ENCODE peak calls at places on chromosome 1, in five cellular contexts. P, R, B, J and T are unnamed samples.

GRCh38 chr1:117366281-117366981 is 818 bp upstream of the MAN1A2 start:
- DNase-seq in P (peak; percentile 77), R (peak; percentile 79), B (peak; percentile 82), J (peak; percentile 57), T (peak; percentile 64)

GRCh38 chr1:61448934-61449368 is 276.0 kb downstream of the TM2D1 start:
- DNase-seq in P (no peak), R (no peak), B (no peak), J (no peak), T (no peak)

GRCh38 chr1:234542211-234542850 is 63.4 kb upstream of the TARBP1 start:
- DNase-seq in P (no peak), R (no peak), B (no peak), J (no peak), T (no peak)

GRCh38 chr1:108190001-108190634 is 10.0 kb downstream of the SLC25A24 start:
- DNase-seq in P (no peak), R (no peak), B (no peak), J (no peak), T (no peak)

GRCh38 chr1:88741413-88741812 is 57.3 kb downstream of the PKN2 start:
- DNase-seq in P (peak; percentile 39), R (no peak), B (no peak), J (no peak), T (no peak)

GRCh38 chr1:117871013-117871412 is 58.4 kb downstream of the GDAP2 start:
- DNase-seq in P (no peak), R (no peak), B (no peak), J (no peak), T (no peak)

GRCh38 chr1:226489718-226490440 is 58.7 kb upstream of the STUM start:
- DNase-seq in P (no peak), R (no peak), B (no peak), J (no peak), T (peak; percentile 16)

GRCh38 chr1:12179111-12179519 is 12.3 kb downstream of the TNFRSF1B start:
- DNase-seq in P (peak; percentile 92), R (no peak), B (no peak), J (peak; percentile 80), T (no peak)

GRCh38 chr1:93328809-93329477 is 16.8 kb upstream of the DR1 start:
- DNase-seq in P (peak; percentile 63), R (no peak), B (no peak), J (no peak), T (no peak)

GRCh38 chr1:206001476-206001888 is 1.7 kb downstream of the RAB7B start:
- DNase-seq in P (peak; percentile 94), R (no peak), B (no peak), J (peak; percentile 82), T (peak; percentile 51)

GRCh38 chr1:41856361-41857285 is 62.1 kb downstream of the HIVEP3 start:
- DNase-seq in P (no peak), R (no peak), B (no peak), J (peak; percentile 82), T (no peak)

GRCh38 chr1:180451504-180451903 is 50.9 kb downstream of the ACBD6 start:
- DNase-seq in P (no peak), R (no peak), B (no peak), J (no peak), T (no peak)

GRCh38 chr1:180580237-180580636 is 21.5 kb downstream of the OVAAL start:
- DNase-seq in P (peak; percentile 25), R (no peak), B (no peak), J (peak; percentile 74), T (no peak)

GRCh38 chr1:200411406-200412257 is 1.8 kb upstream of the ZNF281 start:
- DNase-seq in P (no peak), R (no peak), B (peak; percentile 80), J (no peak), T (peak; percentile 93)

GRCh38 chr1:233432916-233433315 is 105.4 kb downstream of the MAP3K21 start:
- DNase-seq in P (no peak), R (no peak), B (no peak), J (no peak), T (no peak)

GRCh38 chr1:73576084-73576483 is 621.9 kb downstream of the LRRIQ3 start:
- DNase-seq in P (no peak), R (no peak), B (no peak), J (no peak), T (no peak)

DNA sequence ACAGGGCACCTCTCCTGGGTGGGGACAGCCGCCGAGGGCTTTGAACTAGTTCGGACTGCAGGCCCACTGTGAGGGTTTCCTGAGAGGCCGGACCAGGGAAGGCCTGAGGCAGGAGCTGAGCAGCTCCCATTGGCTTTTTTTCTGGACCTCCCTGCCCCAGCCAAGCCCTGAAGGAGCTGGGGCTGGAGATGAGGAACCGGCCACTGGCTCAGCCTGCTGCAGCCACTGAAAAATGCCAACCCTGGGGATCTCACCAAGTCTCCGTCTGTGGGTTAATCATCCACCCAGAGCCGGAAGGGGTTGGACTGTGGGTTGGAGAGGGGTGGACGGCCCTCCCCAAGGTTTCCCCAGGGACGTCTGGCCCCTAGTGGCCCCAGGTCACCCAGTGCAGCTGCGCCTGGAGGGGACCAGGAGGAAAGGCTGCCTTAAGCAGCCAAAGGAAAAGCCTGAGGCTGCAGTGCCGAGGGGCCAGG is 2.5 kb downstream of the VWA1 start:
- DNase-seq in P (no peak), R (no peak), B (no peak), J (no peak), T (no peak)
- H2BK12ac ChIP-seq in P (no peak overlapping the region), R (no peak overlapping the region), B (no peak overlapping the region), J (no peak overlapping the region), T (no peak overlapping the region)

DNA sequence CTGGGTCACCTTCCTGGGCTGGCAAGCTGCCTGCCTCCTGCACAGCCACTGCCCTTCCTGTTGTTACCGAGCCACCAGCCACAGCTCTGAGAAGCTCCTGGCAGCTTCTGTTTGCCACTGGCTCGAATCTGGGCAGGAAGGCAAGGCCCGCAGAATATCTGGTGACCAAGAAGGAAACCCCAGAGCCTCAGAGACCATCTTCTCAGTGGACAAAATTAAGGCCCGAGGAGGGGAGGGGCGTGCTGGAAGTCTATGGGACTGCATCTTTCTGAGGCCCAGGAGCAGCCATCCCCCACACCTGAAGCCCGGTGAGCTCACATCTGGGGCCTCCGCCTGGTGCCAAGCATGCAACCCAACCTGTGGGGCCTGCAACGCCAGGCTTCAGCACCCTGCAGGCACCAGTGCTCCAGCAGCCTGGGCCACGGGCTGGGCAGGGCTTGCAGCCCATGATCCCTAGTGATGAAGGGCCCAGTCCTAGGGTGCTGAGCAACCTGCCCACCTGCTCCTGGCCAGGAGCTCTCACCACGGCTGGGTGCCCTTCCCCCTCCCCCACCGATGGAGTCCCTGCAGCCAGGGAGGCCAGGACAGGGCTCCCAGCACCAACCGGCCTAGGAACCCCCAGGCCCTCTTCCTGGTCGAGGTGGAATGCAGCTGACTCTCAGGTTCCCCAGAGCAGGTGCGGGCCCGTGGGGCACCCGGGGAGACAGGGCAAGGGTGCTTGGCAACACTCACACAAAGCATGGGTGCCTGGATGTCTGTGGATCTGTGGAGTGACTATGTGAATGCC is 879 bp downstream of the CPTP start:
- DNase-seq in P (peak; percentile 17), R (no peak), B (no peak), J (no peak), T (no peak)
- H3K4ac ChIP-seq in P (peak overlapping the region; percentile 60), R (peak overlapping the region; percentile 76), B (peak overlapping the region; percentile 69), J (peak overlapping the region; percentile 90), T (no peak overlapping the region)

DNA sequence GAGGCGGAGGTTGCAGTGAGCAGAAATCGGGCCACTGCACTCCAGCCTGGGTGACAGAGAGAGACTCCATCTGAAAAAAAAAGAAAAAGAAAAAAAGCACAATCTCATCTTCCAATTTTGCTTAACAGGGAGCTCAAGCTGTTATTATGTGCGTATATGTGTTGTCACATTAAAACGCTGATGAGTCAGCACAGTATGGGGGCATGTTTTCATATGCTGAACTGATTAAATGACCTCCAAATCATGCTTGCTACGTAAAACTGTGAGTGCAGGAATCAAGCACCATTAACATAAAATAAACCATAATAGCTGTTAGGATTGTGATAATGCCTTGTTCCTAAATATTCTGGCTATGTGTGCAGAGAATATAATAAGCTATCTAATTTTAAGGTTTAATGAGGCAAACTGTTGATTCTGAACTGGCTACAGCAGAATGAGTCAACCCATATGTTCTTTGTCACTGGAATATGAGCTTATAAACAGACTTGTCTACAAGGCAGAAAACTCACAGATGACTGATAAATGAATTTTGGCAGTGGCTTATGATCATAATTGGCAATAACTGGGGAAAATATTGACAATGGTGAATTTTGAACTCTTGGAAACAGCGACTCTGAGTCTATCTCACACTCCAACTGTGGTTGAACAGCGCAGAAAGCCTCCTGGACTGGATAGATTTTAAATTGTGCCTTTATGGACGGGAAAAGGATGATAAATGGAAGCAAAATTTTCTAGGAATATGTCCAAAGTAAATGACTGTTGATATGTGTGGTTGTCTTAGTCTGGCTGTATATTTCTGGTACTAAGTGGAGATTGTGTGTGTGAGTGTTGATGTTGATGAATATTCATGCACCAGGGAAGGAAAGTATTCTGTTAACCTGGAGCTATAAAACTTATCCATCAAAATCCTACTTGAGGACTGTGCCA is 75.4 kb downstream of the VCAM1 start:
- DNase-seq in P (peak; percentile 61), R (no peak), B (no peak), J (no peak), T (no peak)
- H2BK120ac ChIP-seq in P (no peak overlapping the region), R (no peak overlapping the region), B (no peak overlapping the region), J (no peak overlapping the region), T (no peak overlapping the region)

DNA sequence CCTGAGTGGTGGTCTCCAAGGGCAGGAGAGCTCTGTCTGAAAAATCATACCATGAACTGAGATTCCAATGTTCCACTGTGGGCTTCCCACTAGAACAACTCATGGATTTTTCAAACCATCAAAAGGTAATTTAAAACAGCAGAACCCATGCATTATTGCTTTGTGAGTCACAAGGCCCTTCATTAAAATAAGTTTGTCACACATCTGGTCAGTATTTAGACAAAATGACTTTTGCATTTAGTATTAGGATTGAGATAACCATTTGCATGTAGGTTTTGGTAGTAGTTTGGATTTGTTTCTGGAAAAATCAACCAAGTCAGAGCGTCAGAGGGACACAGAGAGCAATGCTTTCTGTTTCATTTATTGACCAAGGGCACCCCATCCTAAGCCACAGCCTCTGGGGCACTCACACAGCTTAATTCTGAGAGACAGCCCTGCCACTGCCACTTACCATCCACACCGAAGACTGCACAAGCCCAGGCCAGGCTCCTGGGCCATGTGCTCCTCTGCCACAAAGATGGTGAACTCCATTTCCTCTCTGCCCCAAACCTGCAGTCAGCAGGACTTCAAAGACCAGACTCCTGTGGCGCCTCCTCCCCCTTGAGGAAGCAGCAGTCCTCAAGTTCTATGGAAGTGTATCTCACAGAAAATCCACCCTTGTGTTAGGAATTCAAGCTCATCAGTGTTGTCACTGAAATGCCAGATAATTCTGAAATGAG is 132.6 kb upstream of the DUSP10 start:
- DNase-seq in P (no peak), R (no peak), B (no peak), J (no peak), T (no peak)
- H2BK12ac ChIP-seq in P (peak overlapping the region; percentile 25), R (no peak overlapping the region), B (no peak overlapping the region), J (no peak overlapping the region), T (no peak overlapping the region)